ENCODE peak calls at places on chromosomes 16 and 17, in eight cellular contexts. One of them, this sample, is unnamed.

GRCh38 chr17:20059728-20060188 is 50.6 kb downstream of the SPECC1 start:
- DNase-seq in endothelial cell: no peak
- DNase-seq in kidney glomerular epithelial cell: peak
- DNase-seq in ELR: peak
- DNase-seq in naive thymus-derived CD8-positive, alpha-beta T cell: no peak
- DNase-seq in NCI-H1048: no peak
- DNase-seq in A549: peak
- DNase-seq in activated CD8-positive, alpha-beta memory T cell treated with anti-CD3 and anti-CD28 coated beads for 48 hours: no peak
- DNase-seq in this sample: no peak

GRCh38 chr16:15788846-15789239 is 68.0 kb downstream of the MYH11 start:
- DNase-seq in endothelial cell: no peak
- DNase-seq in kidney glomerular epithelial cell: no peak
- DNase-seq in ELR: no peak
- DNase-seq in naive thymus-derived CD8-positive, alpha-beta T cell: no peak
- DNase-seq in NCI-H1048: no peak
- DNase-seq in A549: no peak
- DNase-seq in activated CD8-positive, alpha-beta memory T cell treated with anti-CD3 and anti-CD28 coated beads for 48 hours: no peak
- DNase-seq in this sample: no peak

GRCh38 chr16:69741951-69742904 is 12.5 kb downstream of the NOB1 start:
- DNase-seq in endothelial cell: no peak
- DNase-seq in kidney glomerular epithelial cell: peak
- DNase-seq in ELR: peak
- DNase-seq in naive thymus-derived CD8-positive, alpha-beta T cell: no peak
- DNase-seq in NCI-H1048: no peak
- DNase-seq in A549: no peak
- DNase-seq in activated CD8-positive, alpha-beta memory T cell treated with anti-CD3 and anti-CD28 coated beads for 48 hours: no peak
- DNase-seq in this sample: peak

GRCh38 chr17:65901394-65901793 is 290.5 kb downstream of the CEP112 start:
- DNase-seq in endothelial cell: no peak
- DNase-seq in kidney glomerular epithelial cell: no peak
- DNase-seq in ELR: no peak
- DNase-seq in naive thymus-derived CD8-positive, alpha-beta T cell: no peak
- DNase-seq in NCI-H1048: no peak
- DNase-seq in A549: no peak
- DNase-seq in activated CD8-positive, alpha-beta memory T cell treated with anti-CD3 and anti-CD28 coated beads for 48 hours: no peak
- DNase-seq in this sample: no peak

GRCh38 chr17:63358956-63359355 is 87.2 kb downstream of the CYB561 start:
- DNase-seq in endothelial cell: no peak
- DNase-seq in kidney glomerular epithelial cell: peak
- DNase-seq in ELR: no peak
- DNase-seq in naive thymus-derived CD8-positive, alpha-beta T cell: no peak
- DNase-seq in NCI-H1048: no peak
- DNase-seq in A549: no peak
- DNase-seq in activated CD8-positive, alpha-beta memory T cell treated with anti-CD3 and anti-CD28 coated beads for 48 hours: no peak
- DNase-seq in this sample: no peak

GRCh38 chr17:56109811-56110210 is 43.5 kb upstream of the ANKFN1 start:
- DNase-seq in endothelial cell: no peak
- DNase-seq in kidney glomerular epithelial cell: no peak
- DNase-seq in ELR: no peak
- DNase-seq in naive thymus-derived CD8-positive, alpha-beta T cell: no peak
- DNase-seq in NCI-H1048: no peak
- DNase-seq in A549: no peak
- DNase-seq in activated CD8-positive, alpha-beta memory T cell treated with anti-CD3 and anti-CD28 coated beads for 48 hours: no peak
- DNase-seq in this sample: no peak

GRCh38 chr17:21090889-21091618 is 35.7 kb upstream of the DHRS7B start:
- DNase-seq in endothelial cell: no peak
- DNase-seq in kidney glomerular epithelial cell: no peak
- DNase-seq in ELR: no peak
- DNase-seq in naive thymus-derived CD8-positive, alpha-beta T cell: no peak
- DNase-seq in NCI-H1048: no peak
- DNase-seq in A549: no peak
- DNase-seq in activated CD8-positive, alpha-beta memory T cell treated with anti-CD3 and anti-CD28 coated beads for 48 hours: no peak
- DNase-seq in this sample: no peak

GRCh38 chr17:50944902-50945720 is 79.0 kb upstream of the TOB1 start:
- DNase-seq in endothelial cell: no peak
- DNase-seq in kidney glomerular epithelial cell: no peak
- DNase-seq in ELR: no peak
- DNase-seq in naive thymus-derived CD8-positive, alpha-beta T cell: no peak
- DNase-seq in NCI-H1048: no peak
- DNase-seq in A549: no peak
- DNase-seq in activated CD8-positive, alpha-beta memory T cell treated with anti-CD3 and anti-CD28 coated beads for 48 hours: no peak
- DNase-seq in this sample: no peak

GRCh38 chr16:23948949-23949392 is 113.2 kb downstream of the PRKCB start:
- DNase-seq in endothelial cell: no peak
- DNase-seq in kidney glomerular epithelial cell: no peak
- DNase-seq in ELR: no peak
- DNase-seq in naive thymus-derived CD8-positive, alpha-beta T cell: peak
- DNase-seq in NCI-H1048: no peak
- DNase-seq in A549: no peak
- DNase-seq in activated CD8-positive, alpha-beta memory T cell treated with anti-CD3 and anti-CD28 coated beads for 48 hours: no peak
- DNase-seq in this sample: no peak

GRCh38 chr17:62629556-62630364 is 2.3 kb downstream of the MRC2 start:
- DNase-seq in endothelial cell: no peak
- DNase-seq in kidney glomerular epithelial cell: no peak
- DNase-seq in ELR: no peak
- DNase-seq in naive thymus-derived CD8-positive, alpha-beta T cell: no peak
- DNase-seq in NCI-H1048: no peak
- DNase-seq in A549: no peak
- DNase-seq in activated CD8-positive, alpha-beta memory T cell treated with anti-CD3 and anti-CD28 coated beads for 48 hours: no peak
- DNase-seq in this sample: no peak

GRCh38 chr17:18021372-18021771 is 17.6 kb downstream of the ATPAF2 start:
- DNase-seq in endothelial cell: no peak
- DNase-seq in kidney glomerular epithelial cell: no peak
- DNase-seq in ELR: no peak
- DNase-seq in naive thymus-derived CD8-positive, alpha-beta T cell: no peak
- DNase-seq in NCI-H1048: no peak
- DNase-seq in A549: no peak
- DNase-seq in activated CD8-positive, alpha-beta memory T cell treated with anti-CD3 and anti-CD28 coated beads for 48 hours: no peak
- DNase-seq in this sample: no peak

GRCh38 chr17:42289863-42290165 is 1.5 kb downstream of the STAT5A start:
- DNase-seq in endothelial cell: no peak
- DNase-seq in kidney glomerular epithelial cell: no peak
- DNase-seq in ELR: no peak
- DNase-seq in naive thymus-derived CD8-positive, alpha-beta T cell: peak
- DNase-seq in NCI-H1048: no peak
- DNase-seq in A549: no peak
- DNase-seq in activated CD8-positive, alpha-beta memory T cell treated with anti-CD3 and anti-CD28 coated beads for 48 hours: no peak
- DNase-seq in this sample: no peak

GRCh38 chr16:58020628-58021521 is 4.7 kb upstream of the MMP15 start:
- DNase-seq in endothelial cell: peak
- DNase-seq in kidney glomerular epithelial cell: peak
- DNase-seq in ELR: peak
- DNase-seq in naive thymus-derived CD8-positive, alpha-beta T cell: peak
- DNase-seq in NCI-H1048: no peak
- DNase-seq in A549: peak
- DNase-seq in activated CD8-positive, alpha-beta memory T cell treated with anti-CD3 and anti-CD28 coated beads for 48 hours: no peak
- DNase-seq in this sample: peak

GRCh38 chr17:17494499-17495447 is 1.4 kb downstream of the RASD1 start:
- DNase-seq in endothelial cell: peak
- DNase-seq in kidney glomerular epithelial cell: no peak
- DNase-seq in ELR: peak
- DNase-seq in naive thymus-derived CD8-positive, alpha-beta T cell: no peak
- DNase-seq in NCI-H1048: no peak
- DNase-seq in A549: no peak
- DNase-seq in activated CD8-positive, alpha-beta memory T cell treated with anti-CD3 and anti-CD28 coated beads for 48 hours: no peak
- DNase-seq in this sample: peak

GRCh38 chr17:80219013-80219776 is 938 bp downstream of the SGSH start:
- DNase-seq in endothelial cell: peak
- DNase-seq in kidney glomerular epithelial cell: peak
- DNase-seq in ELR: peak
- DNase-seq in naive thymus-derived CD8-positive, alpha-beta T cell: peak
- DNase-seq in NCI-H1048: peak
- DNase-seq in A549: peak
- DNase-seq in activated CD8-positive, alpha-beta memory T cell treated with anti-CD3 and anti-CD28 coated beads for 48 hours: peak
- DNase-seq in this sample: peak

GRCh38 chr16:56972898-56973689 is 11.3 kb downstream of the CETP start:
- DNase-seq in endothelial cell: no peak
- DNase-seq in kidney glomerular epithelial cell: no peak
- DNase-seq in ELR: no peak
- DNase-seq in naive thymus-derived CD8-positive, alpha-beta T cell: no peak
- DNase-seq in NCI-H1048: no peak
- DNase-seq in A549: no peak
- DNase-seq in activated CD8-positive, alpha-beta memory T cell treated with anti-CD3 and anti-CD28 coated beads for 48 hours: no peak
- DNase-seq in this sample: no peak

GRCh38 chr17:79758260-79758659 is 19.7 kb upstream of the CBX2 start:
- DNase-seq in endothelial cell: no peak
- DNase-seq in kidney glomerular epithelial cell: no peak
- DNase-seq in ELR: no peak
- DNase-seq in naive thymus-derived CD8-positive, alpha-beta T cell: no peak
- DNase-seq in NCI-H1048: no peak
- DNase-seq in A549: no peak
- DNase-seq in activated CD8-positive, alpha-beta memory T cell treated with anti-CD3 and anti-CD28 coated beads for 48 hours: no peak
- DNase-seq in this sample: no peak

GRCh38 chr16:56102159-56102798 is 89.0 kb upstream of the GNAO1 start:
- DNase-seq in endothelial cell: no peak
- DNase-seq in kidney glomerular epithelial cell: no peak
- DNase-seq in ELR: peak
- DNase-seq in naive thymus-derived CD8-positive, alpha-beta T cell: no peak
- DNase-seq in NCI-H1048: no peak
- DNase-seq in A549: no peak
- DNase-seq in activated CD8-positive, alpha-beta memory T cell treated with anti-CD3 and anti-CD28 coated beads for 48 hours: no peak
- DNase-seq in this sample: peak

GRCh38 chr16:58414938-58415451 is 22.7 kb downstream of the GINS3 start:
- DNase-seq in endothelial cell: no peak
- DNase-seq in kidney glomerular epithelial cell: no peak
- DNase-seq in ELR: no peak
- DNase-seq in naive thymus-derived CD8-positive, alpha-beta T cell: no peak
- DNase-seq in NCI-H1048: no peak
- DNase-seq in A549: no peak
- DNase-seq in activated CD8-positive, alpha-beta memory T cell treated with anti-CD3 and anti-CD28 coated beads for 48 hours: no peak
- DNase-seq in this sample: no peak

GRCh38 chr17:7626956-7627249 is 718 bp downstream of the SAT2 start:
- DNase-seq in endothelial cell: no peak
- DNase-seq in kidney glomerular epithelial cell: no peak
- DNase-seq in ELR: no peak
- DNase-seq in naive thymus-derived CD8-positive, alpha-beta T cell: no peak
- DNase-seq in NCI-H1048: no peak
- DNase-seq in A549: no peak
- DNase-seq in activated CD8-positive, alpha-beta memory T cell treated with anti-CD3 and anti-CD28 coated beads for 48 hours: no peak
- DNase-seq in this sample: no peak

GRCh38 chr16:14509055-14509454 is 121.0 kb downstream of the PARN start:
- DNase-seq in endothelial cell: no peak
- DNase-seq in kidney glomerular epithelial cell: peak
- DNase-seq in ELR: peak
- DNase-seq in naive thymus-derived CD8-positive, alpha-beta T cell: no peak
- DNase-seq in NCI-H1048: no peak
- DNase-seq in A549: peak
- DNase-seq in activated CD8-positive, alpha-beta memory T cell treated with anti-CD3 and anti-CD28 coated beads for 48 hours: no peak
- DNase-seq in this sample: no peak

GRCh38 chr16:31700530-31701388 is 172.8 kb upstream of the ZNF267 start:
- DNase-seq in endothelial cell: peak
- DNase-seq in kidney glomerular epithelial cell: peak
- DNase-seq in ELR: peak
- DNase-seq in naive thymus-derived CD8-positive, alpha-beta T cell: peak
- DNase-seq in NCI-H1048: peak
- DNase-seq in A549: no peak
- DNase-seq in activated CD8-positive, alpha-beta memory T cell treated with anti-CD3 and anti-CD28 coated beads for 48 hours: peak
- DNase-seq in this sample: peak

GRCh38 chr17:57447357-57448019 is 191.2 kb downstream of the MSI2 start:
- DNase-seq in endothelial cell: no peak
- DNase-seq in kidney glomerular epithelial cell: no peak
- DNase-seq in ELR: no peak
- DNase-seq in naive thymus-derived CD8-positive, alpha-beta T cell: no peak
- DNase-seq in NCI-H1048: no peak
- DNase-seq in A549: no peak
- DNase-seq in activated CD8-positive, alpha-beta memory T cell treated with anti-CD3 and anti-CD28 coated beads for 48 hours: no peak
- DNase-seq in this sample: no peak

GRCh38 chr16:50802000-50802399 is 60.1 kb downstream of the CYLD start:
- DNase-seq in endothelial cell: no peak
- DNase-seq in kidney glomerular epithelial cell: no peak
- DNase-seq in ELR: no peak
- DNase-seq in naive thymus-derived CD8-positive, alpha-beta T cell: no peak
- DNase-seq in NCI-H1048: no peak
- DNase-seq in A549: no peak
- DNase-seq in activated CD8-positive, alpha-beta memory T cell treated with anti-CD3 and anti-CD28 coated beads for 48 hours: no peak
- DNase-seq in this sample: no peak

GRCh38 chr16:82627811-82628339 is 1.1 kb downstream of the CDH13 start:
- DNase-seq in endothelial cell: peak
- DNase-seq in kidney glomerular epithelial cell: no peak
- DNase-seq in ELR: peak
- DNase-seq in naive thymus-derived CD8-positive, alpha-beta T cell: no peak
- DNase-seq in NCI-H1048: no peak
- DNase-seq in A549: no peak
- DNase-seq in activated CD8-positive, alpha-beta memory T cell treated with anti-CD3 and anti-CD28 coated beads for 48 hours: no peak
- DNase-seq in this sample: no peak

GRCh38 chr17:30291571-30292489 is at the start of gene BLMH:
- DNase-seq in endothelial cell: peak
- DNase-seq in kidney glomerular epithelial cell: peak
- DNase-seq in ELR: peak
- DNase-seq in naive thymus-derived CD8-positive, alpha-beta T cell: peak
- DNase-seq in NCI-H1048: no peak
- DNase-seq in A549: peak
- DNase-seq in activated CD8-positive, alpha-beta memory T cell treated with anti-CD3 and anti-CD28 coated beads for 48 hours: peak
- DNase-seq in this sample: peak

GRCh38 chr17:385836-386144 is 33.2 kb upstream of the RPH3AL start:
- DNase-seq in endothelial cell: no peak
- DNase-seq in kidney glomerular epithelial cell: no peak
- DNase-seq in ELR: no peak
- DNase-seq in naive thymus-derived CD8-positive, alpha-beta T cell: no peak
- DNase-seq in NCI-H1048: no peak
- DNase-seq in A549: no peak
- DNase-seq in activated CD8-positive, alpha-beta memory T cell treated with anti-CD3 and anti-CD28 coated beads for 48 hours: no peak
- DNase-seq in this sample: no peak

GRCh38 chr17:2892305-2892971 is 96.2 kb downstream of the RAP1GAP2 start:
- DNase-seq in endothelial cell: no peak
- DNase-seq in kidney glomerular epithelial cell: peak
- DNase-seq in ELR: peak
- DNase-seq in naive thymus-derived CD8-positive, alpha-beta T cell: no peak
- DNase-seq in NCI-H1048: no peak
- DNase-seq in A549: peak
- DNase-seq in activated CD8-positive, alpha-beta memory T cell treated with anti-CD3 and anti-CD28 coated beads for 48 hours: no peak
- DNase-seq in this sample: no peak

GRCh38 chr16:28106467-28106866 is 43.0 kb upstream of the GSG1L start:
- DNase-seq in endothelial cell: no peak
- DNase-seq in kidney glomerular epithelial cell: no peak
- DNase-seq in ELR: no peak
- DNase-seq in naive thymus-derived CD8-positive, alpha-beta T cell: no peak
- DNase-seq in NCI-H1048: no peak
- DNase-seq in A549: no peak
- DNase-seq in activated CD8-positive, alpha-beta memory T cell treated with anti-CD3 and anti-CD28 coated beads for 48 hours: no peak
- DNase-seq in this sample: no peak

GRCh38 chr17:32349854-32350661 is at the start of gene ZNF207:
- DNase-seq in endothelial cell: peak
- DNase-seq in kidney glomerular epithelial cell: peak
- DNase-seq in ELR: peak
- DNase-seq in naive thymus-derived CD8-positive, alpha-beta T cell: peak
- DNase-seq in NCI-H1048: peak
- DNase-seq in A549: peak
- DNase-seq in activated CD8-positive, alpha-beta memory T cell treated with anti-CD3 and anti-CD28 coated beads for 48 hours: peak
- DNase-seq in this sample: peak

GRCh38 chr17:30093463-30094147 is 23.0 kb upstream of the NSRP1 start:
- DNase-seq in endothelial cell: peak
- DNase-seq in kidney glomerular epithelial cell: peak
- DNase-seq in ELR: peak
- DNase-seq in naive thymus-derived CD8-positive, alpha-beta T cell: peak
- DNase-seq in NCI-H1048: no peak
- DNase-seq in A549: peak
- DNase-seq in activated CD8-positive, alpha-beta memory T cell treated with anti-CD3 and anti-CD28 coated beads for 48 hours: no peak
- DNase-seq in this sample: no peak

GRCh38 chr17:45129426-45129939 is 2.8 kb downstream of the PLCD3 start:
- DNase-seq in endothelial cell: no peak
- DNase-seq in kidney glomerular epithelial cell: peak
- DNase-seq in ELR: no peak
- DNase-seq in naive thymus-derived CD8-positive, alpha-beta T cell: no peak
- DNase-seq in NCI-H1048: no peak
- DNase-seq in A549: no peak
- DNase-seq in activated CD8-positive, alpha-beta memory T cell treated with anti-CD3 and anti-CD28 coated beads for 48 hours: no peak
- DNase-seq in this sample: no peak

GRCh38 chr16:83666449-83666848 is 141.3 kb upstream of the HSBP1 start:
- DNase-seq in endothelial cell: no peak
- DNase-seq in kidney glomerular epithelial cell: no peak
- DNase-seq in ELR: no peak
- DNase-seq in naive thymus-derived CD8-positive, alpha-beta T cell: no peak
- DNase-seq in NCI-H1048: no peak
- DNase-seq in A549: no peak
- DNase-seq in activated CD8-positive, alpha-beta memory T cell treated with anti-CD3 and anti-CD28 coated beads for 48 hours: no peak
- DNase-seq in this sample: no peak

GRCh38 chr16:82867425-82867824 is 240.7 kb downstream of the CDH13 start:
- DNase-seq in endothelial cell: no peak
- DNase-seq in kidney glomerular epithelial cell: no peak
- DNase-seq in ELR: no peak
- DNase-seq in naive thymus-derived CD8-positive, alpha-beta T cell: no peak
- DNase-seq in NCI-H1048: no peak
- DNase-seq in A549: no peak
- DNase-seq in activated CD8-positive, alpha-beta memory T cell treated with anti-CD3 and anti-CD28 coated beads for 48 hours: no peak
- DNase-seq in this sample: no peak

This sample was measured in mucosa of descending colon.